ENCODE peak calls at places on chromosomes 7 and 10, in four cellular contexts. B is WTC11, D is K562, G is HepG2. P is an unnamed sample.

GRCh38 chr7:128783143-128783799 is 7.7 kb upstream of the OPN1SW start:
- DNase-seq in B (peak), G (peak), D (peak), P (no peak)

GRCh38 chr10:98267894-98268693 is at the start of gene LOXL4:
- DNase-seq in B (peak), G (no peak), D (peak), P (no peak)

GRCh38 chr7:88480901-88481300 is 174.2 kb upstream of the STEAP4 start:
- DNase-seq in B (no peak), G (no peak), D (no peak), P (no peak)

GRCh38 chr7:131674131-131674530 is 117.7 kb upstream of the PODXL start:
- DNase-seq in G (no peak), D (no peak), B (no peak), P (no peak)

GRCh38 chr7:125363873-125364272 is 434.2 kb upstream of the POT1 start:
- DNase-seq in G (no peak), D (no peak), B (no peak), P (no peak)

GRCh38 chr10:28985137-28985885 is 303.6 kb upstream of the LYZL1 start:
- DNase-seq in B (no peak), D (no peak), G (no peak), P (no peak)

GRCh38 chr7:38673795-38674194 is 42.6 kb upstream of the AMPH start:
- DNase-seq in G (no peak), D (no peak), B (no peak), P (no peak)

GRCh38 chr7:149011491-149011890 is 16.8 kb downstream of the PDIA4 start:
- DNase-seq in D (no peak), G (no peak), B (no peak), P (no peak)

GRCh38 chr10:70662362-70663220 is 9.7 kb upstream of the ADAMTS14 start:
- DNase-seq in G (no peak), B (no peak), D (no peak), P (no peak)

GRCh38 chr7:39746162-39746782 is 122.9 kb downstream of the RALA start:
- DNase-seq in G (peak), B (peak), D (peak), P (no peak)

GRCh38 chr10:130479906-130480305 is 343.7 kb downstream of the GLRX3 start:
- DNase-seq in B (no peak), G (no peak), D (no peak), P (no peak)

GRCh38 chr10:116132716-116133420 is 140.1 kb downstream of the GFRA1 start:
- DNase-seq in B (no peak), G (no peak), D (no peak), P (no peak)

GRCh38 chr10:125064681-125065492 is 95.5 kb downstream of the CTBP2 start:
- DNase-seq in B (no peak), D (no peak), G (no peak), P (peak)

GRCh38 chr7:143120696-143121405 is 11.0 kb upstream of the PIP start:
- DNase-seq in B (no peak), D (no peak), G (no peak), P (no peak)

GRCh38 chr10:52029628-52030027 is 284.5 kb upstream of the DKK1 start:
- DNase-seq in D (no peak), B (no peak), G (no peak), P (no peak)

GRCh38 chr7:80463272-80463920 is 48.5 kb downstream of the GNAT3 start:
- DNase-seq in B (no peak), D (no peak), G (no peak), P (no peak)

GRCh38 chr7:2003931-2004812 is 228.6 kb downstream of the MAD1L1 start:
- DNase-seq in D (no peak), G (no peak), B (peak), P (no peak)

GRCh38 chr10:23100331-23101030 is 5.1 kb downstream of the MSRB2 start:
- DNase-seq in D (no peak), B (no peak), G (no peak), P (no peak)

GRCh38 chr7:451255-452229 is 68.1 kb downstream of the PDGFA start:
- DNase-seq in B (no peak), G (no peak), D (no peak), P (no peak)

GRCh38 chr7:155327590-155328320 is 30.1 kb downstream of the INSIG1 start:
- DNase-seq in D (no peak), B (no peak), G (no peak), P (no peak)

GRCh38 chr7:65731562-65732035 is 141.3 kb upstream of the VKORC1L1 start:
- DNase-seq in B (peak), D (peak), G (no peak), P (no peak)

GRCh38 chr7:31437466-31437865 is 76.4 kb upstream of the ITPRID1 start:
- DNase-seq in B (no peak), G (no peak), D (no peak), P (no peak)
- TF ChIP-seq CBFB in B (no peak), G (no peak), D (no peak), P (no peak)

GRCh38 chr7:55567495-55568070 is 4.7 kb downstream of the VOPP1 start:
- DNase-seq in B (no peak), D (no peak), G (no peak), P (no peak)
- TF ChIP-seq CBFB in B (no peak), D (no peak), G (no peak), P (no peak)

DNA sequence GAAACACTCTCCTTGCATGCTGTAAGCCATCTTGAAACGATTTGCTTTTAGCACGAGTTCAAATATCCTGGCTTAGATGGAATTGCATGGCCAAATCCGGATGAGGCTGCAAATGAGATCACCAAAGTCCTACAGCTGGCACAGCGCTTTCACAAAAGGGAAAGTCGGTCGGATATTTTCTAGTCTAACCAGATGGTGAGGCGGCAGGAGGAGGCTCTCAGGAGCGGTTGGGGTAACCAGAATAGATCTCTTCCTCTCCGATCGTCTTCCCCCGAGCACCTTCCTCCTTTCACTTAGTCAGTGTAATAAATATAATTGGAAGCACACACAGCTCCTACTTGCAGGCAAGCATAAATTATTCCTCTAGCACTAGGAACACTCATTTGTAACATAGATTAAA is 857.6 kb downstream of the TYW1 start:
- DNase-seq in G (no peak), D (no peak), B (no peak), P (no peak)
- TF ChIP-seq CBFB in G (no peak), D (no peak), B (no peak), P (no peak)

DNA sequence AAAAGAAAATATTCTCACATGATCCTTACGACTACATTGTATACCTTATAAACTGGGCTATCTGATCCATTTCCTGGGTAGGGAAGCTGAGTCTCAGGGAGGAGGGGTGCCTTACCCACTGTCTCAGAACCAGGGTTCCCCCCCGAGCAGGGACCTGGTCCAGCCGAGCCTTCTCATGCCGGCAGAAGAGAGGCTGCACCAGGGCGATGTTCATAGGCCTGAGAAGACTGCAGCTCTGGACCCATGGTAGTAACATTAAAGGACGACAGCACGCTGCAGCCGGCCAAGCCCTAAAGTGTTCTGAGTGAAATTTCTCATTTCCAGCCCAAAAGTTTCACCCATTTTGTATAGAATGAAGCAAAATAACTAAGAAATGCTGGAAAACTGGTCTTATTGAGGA is 163.0 kb upstream of the TNS3 start:
- DNase-seq in G (no peak), B (no peak), D (no peak), P (no peak)
- TF ChIP-seq CBFB in G (no peak), B (no peak), D (no peak), P (no peak)

GRCh38 chr10:60729106-60729505 is 49.2 kb upstream of the CDK1 start:
- DNase-seq in B (no peak), D (no peak), G (no peak), P (no peak)

GRCh38 chr10:60733189-60733815 is 45.0 kb upstream of the CDK1 start:
- DNase-seq in D (peak), B (peak), G (no peak), P (no peak)

GRCh38 chr10:60732240-60733188 is 45.8 kb upstream of the CDK1 start:
- DNase-seq in G (no peak), D (no peak), B (peak), P (no peak)

GRCh38 chr10:60733826-60734225 is 44.5 kb upstream of the CDK1 start:
- DNase-seq in B (no peak), G (no peak), D (no peak), P (no peak)

GRCh38 chr10:60731134-60731883 is 47.0 kb upstream of the CDK1 start:
- DNase-seq in G (no peak), B (no peak), D (no peak), P (peak)
- TF ChIP-seq CBFB in G (no peak), B (no peak), D (no peak), P (no peak)

DNA sequence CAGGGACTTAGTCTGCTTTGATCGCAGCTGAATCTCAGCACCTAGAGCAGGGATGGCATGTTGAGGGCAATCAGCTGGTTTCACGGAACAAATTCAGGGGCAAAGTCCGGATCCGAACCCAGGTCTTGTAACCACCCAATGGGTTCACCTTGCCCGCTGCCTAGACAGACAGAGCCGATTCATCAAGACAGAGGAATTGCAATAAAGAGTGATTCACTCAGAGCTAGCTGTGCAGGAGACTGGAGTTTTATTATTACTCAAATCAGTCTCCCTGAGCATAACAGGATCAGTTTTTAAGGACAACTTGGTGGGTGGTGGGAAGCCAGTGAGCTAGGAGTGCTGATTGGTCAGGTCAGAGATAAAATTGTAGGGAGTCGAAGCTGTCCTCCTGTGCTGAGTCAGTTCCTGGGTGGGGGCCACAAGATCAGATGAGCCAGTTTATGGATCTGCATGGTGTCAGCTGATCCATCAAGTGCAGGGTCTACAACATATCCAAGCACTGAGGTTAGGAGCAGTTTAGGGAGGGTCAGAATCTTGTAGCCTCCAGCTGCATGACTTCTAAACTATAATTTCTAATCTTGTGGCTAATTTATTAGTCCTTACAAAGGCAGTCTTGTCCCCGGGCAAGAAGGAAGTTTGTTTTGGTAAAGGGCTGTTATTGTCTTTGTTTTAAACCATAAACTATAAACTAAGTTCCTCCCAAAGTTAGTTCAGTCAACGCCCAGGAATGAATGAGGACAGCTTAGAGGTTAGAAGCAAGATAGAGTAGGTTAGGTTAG is 43.5 kb upstream of the CHST3 start:
- DNase-seq in G (no peak), D (peak), B (no peak), P (no peak)
- TF ChIP-seq CBFB in G (no peak), D (no peak), B (no peak), P (no peak)

GRCh38 chr10:119358140-119358512 is 150.8 kb downstream of the GRK5 start:
- DNase-seq in B (no peak), D (no peak), G (no peak), P (no peak)

GRCh38 chr10:119357389-119358139 is 150.2 kb downstream of the GRK5 start:
- DNase-seq in D (no peak), G (no peak), B (no peak), P (no peak)

GRCh38 chr10:119358567-119358966 is 151.2 kb downstream of the GRK5 start:
- DNase-seq in B (no peak), D (no peak), G (no peak), P (no peak)

GRCh38 chr10:119353438-119353837 is 146.1 kb downstream of the GRK5 start:
- DNase-seq in B (no peak), D (no peak), G (no peak), P (no peak)

GRCh38 chr10:119355930-119356329 is 148.6 kb downstream of the GRK5 start:
- DNase-seq in B (no peak), D (peak), G (no peak), P (no peak)
- TF ChIP-seq CBFB in B (no peak), D (no peak), G (no peak), P (no peak)